ENCODE peak calls at places on chromosomes 16 and 17, in seven cellular contexts. One of them, this sample, is unnamed. For H3K4me1, the result is how much of the 10 kb centered on the place peaks cover.

GRCh38 chr16:10749680-10750035 is 6.0 kb downstream of the NUBP1 start:
- DNase-seq in adrenal gland: peak
- DNase-seq in uterus: no peak
- DNase-seq in SJSA1: no peak
- DNase-seq in Panc1: no peak
- DNase-seq in A549: no peak
- DNase-seq in sigmoid colon: no peak
- DNase-seq in this sample: no peak

GRCh38 chr17:64154321-64155089 is 24.6 kb upstream of the ERN1 start:
- DNase-seq in SJSA1: no peak
- DNase-seq in adrenal gland: peak
- DNase-seq in sigmoid colon: no peak
- DNase-seq in A549: no peak
- DNase-seq in Panc1: no peak
- DNase-seq in uterus: no peak
- DNase-seq in this sample: no peak

GRCh38 chr17:49582789-49583188 is 7.1 kb downstream of the NXPH3 start:
- DNase-seq in A549: no peak
- DNase-seq in uterus: no peak
- DNase-seq in SJSA1: no peak
- DNase-seq in sigmoid colon: no peak
- DNase-seq in Panc1: no peak
- DNase-seq in adrenal gland: peak
- DNase-seq in this sample: no peak

GRCh38 chr17:3602499-3602898 is 6.7 kb downstream of the TRPV1 start:
- DNase-seq in sigmoid colon: no peak
- DNase-seq in SJSA1: no peak
- DNase-seq in A549: peak
- DNase-seq in uterus: no peak
- DNase-seq in Panc1: peak
- DNase-seq in adrenal gland: peak
- DNase-seq in this sample: peak

GRCh38 chr16:89491238-89491869 is 993 bp upstream of the ANKRD11 start:
- DNase-seq in uterus: no peak
- DNase-seq in SJSA1: no peak
- DNase-seq in sigmoid colon: no peak
- DNase-seq in Panc1: no peak
- DNase-seq in A549: peak
- DNase-seq in adrenal gland: no peak
- DNase-seq in this sample: no peak

GRCh38 chr17:17081304-17081940 is 39.2 kb downstream of the MPRIP start:
- DNase-seq in A549: no peak
- DNase-seq in uterus: no peak
- DNase-seq in SJSA1: no peak
- DNase-seq in sigmoid colon: peak
- DNase-seq in Panc1: no peak
- DNase-seq in adrenal gland: peak
- DNase-seq in this sample: no peak

GRCh38 chr17:63464691-63465090 is 12.2 kb upstream of the ACE start:
- DNase-seq in sigmoid colon: no peak
- DNase-seq in uterus: no peak
- DNase-seq in Panc1: no peak
- DNase-seq in adrenal gland: no peak
- DNase-seq in SJSA1: no peak
- DNase-seq in A549: no peak
- DNase-seq in this sample: no peak

GRCh38 chr17:49715717-49716279 is 8.0 kb upstream of the SLC35B1 start:
- DNase-seq in adrenal gland: no peak
- DNase-seq in Panc1: no peak
- DNase-seq in uterus: no peak
- DNase-seq in A549: no peak
- DNase-seq in sigmoid colon: no peak
- DNase-seq in SJSA1: no peak
- DNase-seq in this sample: no peak

GRCh38 chr16:12896562-12896961 is 4.8 kb upstream of the SHISA9 start:
- DNase-seq in Panc1: peak
- DNase-seq in uterus: no peak
- DNase-seq in SJSA1: no peak
- DNase-seq in adrenal gland: no peak
- DNase-seq in sigmoid colon: no peak
- DNase-seq in A549: peak
- DNase-seq in this sample: peak

GRCh38 chr17:36920032-36921000 is 17.0 kb upstream of the LHX1 start:
- DNase-seq in Panc1: no peak
- DNase-seq in A549: peak
- DNase-seq in uterus: no peak
- DNase-seq in adrenal gland: no peak
- DNase-seq in SJSA1: no peak
- DNase-seq in sigmoid colon: no peak
- DNase-seq in this sample: no peak

GRCh38 chr16:762595-763268 is 2.2 kb downstream of the MSLN start:
- DNase-seq in sigmoid colon: no peak
- DNase-seq in SJSA1: no peak
- DNase-seq in A549: no peak
- DNase-seq in Panc1: no peak
- DNase-seq in adrenal gland: no peak
- DNase-seq in uterus: no peak
- DNase-seq in this sample: no peak

GRCh38 chr16:85176541-85177447 is 64.5 kb upstream of the CIBAR2 start:
- DNase-seq in Panc1: no peak
- DNase-seq in adrenal gland: no peak
- DNase-seq in uterus: no peak
- DNase-seq in sigmoid colon: no peak
- DNase-seq in SJSA1: no peak
- DNase-seq in A549: no peak
- DNase-seq in this sample: no peak

GRCh38 chr16:81551141-81551808 is 106.7 kb downstream of the CMIP start:
- DNase-seq in A549: no peak
- DNase-seq in uterus: no peak
- DNase-seq in sigmoid colon: no peak
- DNase-seq in Panc1: no peak
- DNase-seq in SJSA1: peak
- DNase-seq in adrenal gland: no peak
- DNase-seq in this sample: no peak

GRCh38 chr17:80774146-80774545 is 217.5 kb upstream of the CHMP6 start:
- DNase-seq in A549: no peak
- DNase-seq in Panc1: no peak
- DNase-seq in adrenal gland: no peak
- DNase-seq in SJSA1: no peak
- DNase-seq in uterus: no peak
- DNase-seq in sigmoid colon: peak
- DNase-seq in this sample: no peak

GRCh38 chr16:11175850-11176341 is 80.1 kb downstream of the SOCS1 start:
- DNase-seq in SJSA1: no peak
- DNase-seq in adrenal gland: no peak
- DNase-seq in A549: no peak
- DNase-seq in uterus: no peak
- DNase-seq in sigmoid colon: no peak
- DNase-seq in Panc1: no peak
- DNase-seq in this sample: no peak

GRCh38 chr17:77011173-77012011 is 129.4 kb upstream of the SEC14L1 start:
- DNase-seq in adrenal gland: peak
- DNase-seq in sigmoid colon: no peak
- DNase-seq in SJSA1: peak
- DNase-seq in Panc1: peak
- DNase-seq in uterus: no peak
- DNase-seq in A549: peak
- DNase-seq in this sample: peak

GRCh38 chr17:17467720-17468119 is 9.1 kb upstream of the MED9 start:
- DNase-seq in SJSA1: no peak
- DNase-seq in uterus: no peak
- DNase-seq in Panc1: no peak
- DNase-seq in sigmoid colon: no peak
- DNase-seq in adrenal gland: peak
- DNase-seq in A549: peak
- DNase-seq in this sample: peak

GRCh38 chr17:47363171-47363570 is 39.4 kb downstream of the EFCAB13 start:
- DNase-seq in Panc1: no peak
- DNase-seq in SJSA1: no peak
- DNase-seq in sigmoid colon: no peak
- DNase-seq in uterus: no peak
- DNase-seq in adrenal gland: no peak
- DNase-seq in A549: no peak
- DNase-seq in this sample: no peak

GRCh38 chr16:22075043-22075757 is 17.1 kb upstream of the VWA3A start:
- DNase-seq in SJSA1: peak
- DNase-seq in sigmoid colon: no peak
- DNase-seq in Panc1: no peak
- DNase-seq in A549: no peak
- DNase-seq in uterus: no peak
- DNase-seq in adrenal gland: no peak
- DNase-seq in this sample: no peak

GRCh38 chr16:67565470-67566100 is 3.3 kb downstream of the CTCF start:
- DNase-seq in uterus: no peak
- DNase-seq in Panc1: no peak
- DNase-seq in sigmoid colon: peak
- DNase-seq in adrenal gland: no peak
- DNase-seq in A549: no peak
- DNase-seq in SJSA1: no peak
- DNase-seq in this sample: no peak
- H3K4me1 ChIP-seq in uterus: under half
- H3K4me1 ChIP-seq in Panc1: under half
- H3K4me1 ChIP-seq in sigmoid colon: under half
- H3K4me1 ChIP-seq in adrenal gland: under half
- H3K4me1 ChIP-seq in A549: under half
- H3K4me1 ChIP-seq in SJSA1: under half
- H3K4me1 ChIP-seq in this sample: under half

GRCh38 chr16:2704166-2704982 is 15.7 kb downstream of the PRSS27 start:
- DNase-seq in A549: no peak
- DNase-seq in SJSA1: no peak
- DNase-seq in sigmoid colon: no peak
- DNase-seq in adrenal gland: no peak
- DNase-seq in Panc1: no peak
- DNase-seq in uterus: no peak
- DNase-seq in this sample: no peak

GRCh38 chr16:2701713-2702437 is 18.1 kb downstream of the PRSS27 start:
- DNase-seq in uterus: no peak
- DNase-seq in adrenal gland: no peak
- DNase-seq in SJSA1: no peak
- DNase-seq in sigmoid colon: no peak
- DNase-seq in Panc1: no peak
- DNase-seq in A549: no peak
- DNase-seq in this sample: no peak

GRCh38 chr16:2704983-2705275 is 15.1 kb downstream of the PRSS27 start:
- DNase-seq in Panc1: no peak
- DNase-seq in uterus: no peak
- DNase-seq in sigmoid colon: no peak
- DNase-seq in A549: no peak
- DNase-seq in adrenal gland: no peak
- DNase-seq in SJSA1: no peak
- DNase-seq in this sample: no peak

GRCh38 chr16:2702438-2702825 is 17.6 kb downstream of the PRSS27 start:
- DNase-seq in Panc1: no peak
- DNase-seq in A549: no peak
- DNase-seq in adrenal gland: no peak
- DNase-seq in sigmoid colon: no peak
- DNase-seq in uterus: no peak
- DNase-seq in SJSA1: no peak
- DNase-seq in this sample: no peak

GRCh38 chr16:2702871-2703745 is 16.9 kb downstream of the PRSS27 start:
- DNase-seq in adrenal gland: peak
- DNase-seq in uterus: no peak
- DNase-seq in Panc1: no peak
- DNase-seq in sigmoid colon: no peak
- DNase-seq in SJSA1: no peak
- DNase-seq in A549: no peak
- DNase-seq in this sample: no peak
- H3K4me1 ChIP-seq in adrenal gland: under half
- H3K4me1 ChIP-seq in uterus: under half
- H3K4me1 ChIP-seq in Panc1: under half
- H3K4me1 ChIP-seq in sigmoid colon: under half
- H3K4me1 ChIP-seq in SJSA1: under half
- H3K4me1 ChIP-seq in A549: under half
- H3K4me1 ChIP-seq in this sample: under half

DNA sequence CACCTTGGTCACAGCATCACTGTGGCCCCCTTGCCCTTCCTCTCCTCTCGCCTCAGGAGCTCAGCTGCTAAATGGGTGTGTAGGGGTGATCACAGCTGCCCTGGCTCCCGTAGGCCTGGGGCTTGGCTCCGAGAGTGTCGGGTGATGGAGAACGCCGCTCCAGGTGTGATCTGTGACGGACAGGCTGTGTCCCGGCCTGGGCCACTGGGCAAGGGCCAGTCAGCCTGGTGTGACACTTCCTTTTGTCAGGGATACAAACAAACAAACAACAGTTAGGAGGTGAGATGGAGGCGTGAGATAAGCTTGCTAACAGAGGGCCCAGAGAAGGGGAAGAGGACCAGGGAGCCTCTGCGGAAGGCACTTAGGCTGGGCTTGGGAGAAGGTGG is 2.0 kb downstream of the ADGRG1 start:
- DNase-seq in A549: no peak
- DNase-seq in Panc1: no peak
- DNase-seq in uterus: no peak
- DNase-seq in sigmoid colon: no peak
- DNase-seq in adrenal gland: no peak
- DNase-seq in SJSA1: no peak
- DNase-seq in this sample: no peak
- H3K4me1 ChIP-seq in A549: half or more
- H3K4me1 ChIP-seq in Panc1: under half
- H3K4me1 ChIP-seq in uterus: under half
- H3K4me1 ChIP-seq in sigmoid colon: under half
- H3K4me1 ChIP-seq in adrenal gland: under half
- H3K4me1 ChIP-seq in SJSA1: under half
- H3K4me1 ChIP-seq in this sample: under half

DNA sequence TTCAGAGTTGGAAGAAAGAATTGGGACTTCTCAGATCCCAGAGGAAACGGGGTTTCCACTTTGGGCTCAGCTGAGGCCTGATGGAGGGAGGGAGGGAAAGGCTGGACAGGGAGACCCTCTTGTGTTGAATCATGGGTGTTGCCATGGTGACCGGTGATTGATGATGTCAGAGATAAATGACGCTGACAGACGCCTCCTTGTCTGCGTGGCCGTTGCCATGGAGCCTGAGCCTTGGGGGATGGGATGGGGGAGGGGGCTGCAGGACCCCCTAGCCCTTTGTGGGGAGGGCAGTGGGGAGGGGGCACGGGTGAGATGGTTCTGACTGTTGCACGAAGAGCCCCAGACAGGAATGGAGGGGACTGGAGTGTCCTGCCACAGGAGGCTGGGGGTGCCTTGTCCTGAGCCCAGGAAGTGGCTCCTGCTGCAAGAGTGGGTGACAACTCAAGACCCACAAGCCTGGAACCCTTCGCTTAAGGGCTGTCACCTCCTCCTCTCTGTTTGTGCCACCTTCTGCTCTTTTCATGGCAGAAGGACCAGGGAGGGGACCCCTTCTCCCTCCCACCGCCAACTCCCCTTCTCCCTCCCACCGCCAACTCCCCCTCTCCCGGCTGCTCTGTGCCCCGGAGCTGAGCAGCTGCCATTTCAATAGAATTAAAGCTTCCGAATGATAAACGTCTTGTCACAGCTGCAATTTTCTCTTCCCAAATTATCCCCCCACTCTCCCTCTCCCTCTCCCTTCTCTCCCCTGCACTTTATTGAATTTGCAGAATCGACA is 13.9 kb downstream of the GJD3 start:
- DNase-seq in uterus: no peak
- DNase-seq in adrenal gland: peak
- DNase-seq in SJSA1: no peak
- DNase-seq in Panc1: no peak
- DNase-seq in sigmoid colon: no peak
- DNase-seq in A549: no peak
- DNase-seq in this sample: no peak
- H3K4me1 ChIP-seq in uterus: under half
- H3K4me1 ChIP-seq in adrenal gland: half or more
- H3K4me1 ChIP-seq in SJSA1: under half
- H3K4me1 ChIP-seq in Panc1: half or more
- H3K4me1 ChIP-seq in sigmoid colon: half or more
- H3K4me1 ChIP-seq in A549: half or more
- H3K4me1 ChIP-seq in this sample: under half

GRCh38 chr17:40321502-40322416 is 12.8 kb downstream of the RARA start:
- DNase-seq in A549: no peak
- DNase-seq in sigmoid colon: peak
- DNase-seq in Panc1: no peak
- DNase-seq in adrenal gland: peak
- DNase-seq in SJSA1: no peak
- DNase-seq in uterus: no peak
- DNase-seq in this sample: no peak
- H3K4me1 ChIP-seq in A549: half or more
- H3K4me1 ChIP-seq in sigmoid colon: half or more
- H3K4me1 ChIP-seq in Panc1: half or more
- H3K4me1 ChIP-seq in adrenal gland: half or more
- H3K4me1 ChIP-seq in SJSA1: half or more
- H3K4me1 ChIP-seq in uterus: under half
- H3K4me1 ChIP-seq in this sample: under half